ENCODE peak calls at places on chromosomes 12 and 14, in five cellular contexts. N, L, W, D and X are unnamed samples.

GRCh38 chr12:108369736-108370396 is 30.8 kb upstream of the CMKLR1 start:
- DNase-seq in L (no peak), D (no peak), N (no peak), W (no peak), X (no peak)

GRCh38 chr12:102484017-102484731 is 3.8 kb upstream of the IGF1 start:
- DNase-seq in N (peak), D (peak), W (peak), L (no peak), X (peak)

GRCh38 chr12:7612851-7613250 is 52.9 kb downstream of the APOBEC1 start:
- DNase-seq in N (no peak), D (no peak), W (no peak), L (no peak), X (no peak)

GRCh38 chr14:77076118-77076631 is 21.9 kb upstream of the CIPC start:
- DNase-seq in W (no peak), D (peak), L (peak), N (peak), X (no peak)

GRCh38 chr12:2118481-2119255 is 65.9 kb downstream of the CACNA1C start:
- DNase-seq in W (no peak), N (no peak), L (peak), D (no peak), X (no peak)

GRCh38 chr14:56742391-56742790 is 67.9 kb downstream of the OTX2 start:
- DNase-seq in W (no peak), N (no peak), L (no peak), D (no peak), X (no peak)

GRCh38 chr14:61747342-61747741 is 14.9 kb upstream of the SNAPC1 start:
- DNase-seq in D (no peak), N (no peak), L (no peak), W (no peak), X (no peak)

GRCh38 chr12:113086249-113087164 is 30.0 kb downstream of the DTX1 start:
- DNase-seq in L (no peak), N (no peak), W (peak), D (no peak), X (no peak)

GRCh38 chr12:131176926-131177325 is 223.2 kb downstream of the ADGRD1 start:
- DNase-seq in D (no peak), N (no peak), W (no peak), L (no peak), X (no peak)

GRCh38 chr12:91108196-91108595 is 3.1 kb downstream of the LUM start:
- DNase-seq in L (no peak), N (no peak), D (no peak), W (no peak), X (no peak)

GRCh38 chr14:62428429-62429203 is 616.6 kb downstream of the KCNH5 start:
- DNase-seq in D (no peak), W (no peak), L (no peak), N (no peak), X (no peak)

DNA sequence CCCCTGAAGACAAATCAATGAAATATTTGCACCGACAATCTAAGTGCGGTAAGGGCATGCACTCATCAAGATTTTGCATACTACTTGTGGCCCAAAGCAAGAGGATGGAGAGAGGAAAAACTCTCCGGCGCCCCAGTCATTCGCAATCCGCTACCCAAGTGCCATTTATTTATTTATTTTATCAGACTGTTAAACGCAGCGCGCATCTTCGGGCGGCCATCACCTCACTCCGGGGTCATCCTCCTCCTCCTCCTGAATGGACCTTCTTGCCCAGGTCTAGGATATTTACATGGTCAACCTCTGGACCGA is 1.2 kb downstream of the NOVA1 start:
- DNase-seq in L (peak), N (no peak), D (no peak), W (no peak), X (no peak)
- H3K4me3 ChIP-seq in L (peak), N (peak), D (peak), W (no peak), X (no peak)

GRCh38 chr12:8642775-8643174 is 19.9 kb downstream of the MFAP5 start:
- DNase-seq in N (no peak), L (no peak), W (no peak), D (no peak), X (no peak)

GRCh38 chr12:8639936-8640335 is 22.7 kb downstream of the MFAP5 start:
- DNase-seq in L (no peak), N (no peak), W (no peak), D (no peak), X (no peak)

GRCh38 chr12:8647968-8648367 is 14.7 kb downstream of the MFAP5 start:
- DNase-seq in L (no peak), N (no peak), D (no peak), W (no peak), X (no peak)

GRCh38 chr12:8648598-8649205 is 13.9 kb downstream of the MFAP5 start:
- DNase-seq in W (peak), L (no peak), N (no peak), D (no peak), X (no peak)

DNA sequence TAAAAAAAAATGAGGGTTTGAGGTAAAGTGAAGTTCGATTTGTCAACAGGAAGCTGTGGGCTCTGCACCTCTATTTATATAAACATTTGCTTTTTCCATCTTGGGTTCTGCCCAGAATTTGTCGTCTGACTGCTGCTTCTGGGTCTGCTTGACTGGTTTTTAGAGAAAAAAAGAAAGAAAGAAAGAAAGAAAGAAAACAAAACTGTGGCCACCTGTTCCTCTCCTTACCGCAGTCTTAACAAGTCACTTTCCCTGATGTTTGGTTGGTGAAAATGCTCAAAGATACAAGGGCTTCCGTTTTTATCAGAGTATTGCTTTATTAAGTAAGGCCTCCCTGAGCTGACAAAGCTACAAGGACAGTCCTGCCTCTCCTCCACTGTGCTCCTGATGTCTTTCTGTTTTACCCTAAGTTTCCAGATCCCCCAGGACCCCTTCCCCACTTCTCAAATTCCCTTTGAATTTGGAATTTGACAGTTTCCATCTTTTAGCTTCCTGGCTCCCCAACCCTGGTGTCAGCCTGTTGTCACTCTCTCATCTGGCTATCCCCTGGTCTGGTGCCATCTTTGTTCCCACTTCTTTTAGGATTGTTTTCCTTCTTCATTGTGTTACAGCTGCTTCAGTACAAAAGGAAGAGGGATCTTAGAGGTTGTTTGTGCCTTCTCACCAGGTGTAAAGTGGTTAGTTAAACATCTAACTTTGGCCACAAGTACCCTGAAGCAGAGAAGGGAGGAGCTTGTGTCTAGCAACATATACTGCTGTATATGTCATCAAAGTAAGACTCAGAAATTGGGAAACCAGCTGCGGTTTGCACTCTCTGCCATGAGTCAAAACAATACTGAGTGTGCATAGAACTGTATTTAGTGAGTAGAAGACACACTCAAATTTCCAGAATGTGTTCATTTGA is 18.0 kb downstream of the MFAP5 start:
- DNase-seq in W (peak), D (no peak), L (no peak), N (no peak), X (no peak)
- H3K4me3 ChIP-seq in W (peak), D (no peak), L (no peak), N (no peak), X (no peak)

GRCh38 chr14:94689218-94689984 is 77.2 kb downstream of the SERPINA3 start:
- DNase-seq in W (peak), N (peak), D (peak), L (peak), X (peak)
- H3K4me3 ChIP-seq in W (no peak), N (no peak), D (no peak), L (peak), X (no peak)

GRCh38 chr12:27972721-27973120 is at the start of gene PTHLH:
- DNase-seq in D (no peak), W (no peak), N (no peak), L (no peak), X (no peak)

GRCh38 chr12:27975222-27976136 is 2.9 kb upstream of the PTHLH start:
- DNase-seq in L (no peak), W (no peak), N (no peak), D (peak), X (no peak)

GRCh38 chr12:27973487-27973890 is 956 bp upstream of the PTHLH start:
- DNase-seq in D (no peak), L (no peak), W (no peak), N (no peak), X (no peak)

GRCh38 chr12:27971606-27972005 is 927 bp downstream of the PTHLH start:
- DNase-seq in L (no peak), D (no peak), W (no peak), N (no peak), X (no peak)

GRCh38 chr12:27974735-27975221 is 2.2 kb upstream of the PTHLH start:
- DNase-seq in W (no peak), N (no peak), L (no peak), D (peak), X (no peak)
- H3K4me3 ChIP-seq in W (no peak), N (no peak), L (peak), D (peak), X (no peak)

GRCh38 chr12:81811066-81811777 is 52.1 kb upstream of the PPFIA2 start:
- DNase-seq in D (peak), L (no peak), W (no peak), N (no peak), X (no peak)
- H3K4me3 ChIP-seq in D (no peak), L (no peak), W (no peak), N (no peak), X (no peak)